ENCODE peak calls at places on chromosomes 11 and 22, in nine cellular contexts. One of them, this sample, is unnamed.

GRCh38 chr11:9574556-9574805 is 1.0 kb downstream of the WEE1 start:
- DNase-seq in IMR-90: no peak
- DNase-seq in HAP-1: peak
- DNase-seq in body of pancreas: no peak
- DNase-seq in tibial nerve: no peak
- DNase-seq in mesenchymal stem cell: no peak
- DNase-seq in aorta: no peak
- DNase-seq in brain microvascular endothelial cell: no peak
- DNase-seq in fibroblast of the aortic adventitia: peak
- DNase-seq in this sample: no peak

GRCh38 chr11:106466441-106467190 is 389.2 kb downstream of the AASDHPPT start:
- DNase-seq in HAP-1: no peak
- DNase-seq in tibial nerve: no peak
- DNase-seq in brain microvascular endothelial cell: peak
- DNase-seq in aorta: no peak
- DNase-seq in IMR-90: peak
- DNase-seq in fibroblast of the aortic adventitia: peak
- DNase-seq in body of pancreas: no peak
- DNase-seq in mesenchymal stem cell: peak
- DNase-seq in this sample: peak

GRCh38 chr11:76609736-76610370 is 60.7 kb downstream of the LRRC32 start:
- DNase-seq in IMR-90: no peak
- DNase-seq in aorta: no peak
- DNase-seq in body of pancreas: no peak
- DNase-seq in brain microvascular endothelial cell: no peak
- DNase-seq in mesenchymal stem cell: no peak
- DNase-seq in tibial nerve: no peak
- DNase-seq in fibroblast of the aortic adventitia: no peak
- DNase-seq in HAP-1: no peak
- DNase-seq in this sample: no peak

GRCh38 chr11:43376065-43376464 is 17.3 kb downstream of the TTC17 start:
- DNase-seq in fibroblast of the aortic adventitia: no peak
- DNase-seq in body of pancreas: no peak
- DNase-seq in aorta: no peak
- DNase-seq in tibial nerve: no peak
- DNase-seq in HAP-1: no peak
- DNase-seq in IMR-90: no peak
- DNase-seq in mesenchymal stem cell: no peak
- DNase-seq in brain microvascular endothelial cell: no peak
- DNase-seq in this sample: no peak

GRCh38 chr22:34917239-34917638 is 148.7 kb upstream of the ISX start:
- DNase-seq in HAP-1: no peak
- DNase-seq in IMR-90: no peak
- DNase-seq in fibroblast of the aortic adventitia: no peak
- DNase-seq in mesenchymal stem cell: no peak
- DNase-seq in aorta: no peak
- DNase-seq in brain microvascular endothelial cell: no peak
- DNase-seq in tibial nerve: no peak
- DNase-seq in body of pancreas: no peak
- DNase-seq in this sample: no peak

GRCh38 chr11:102489469-102490145 is 37.0 kb upstream of the TMEM123 start:
- DNase-seq in IMR-90: no peak
- DNase-seq in mesenchymal stem cell: no peak
- DNase-seq in HAP-1: no peak
- DNase-seq in fibroblast of the aortic adventitia: no peak
- DNase-seq in body of pancreas: no peak
- DNase-seq in tibial nerve: no peak
- DNase-seq in aorta: no peak
- DNase-seq in brain microvascular endothelial cell: no peak
- DNase-seq in this sample: no peak

GRCh38 chr22:23132376-23133091 is 9.3 kb downstream of the RSPH14 start:
- DNase-seq in tibial nerve: no peak
- DNase-seq in fibroblast of the aortic adventitia: no peak
- DNase-seq in brain microvascular endothelial cell: no peak
- DNase-seq in aorta: no peak
- DNase-seq in body of pancreas: no peak
- DNase-seq in HAP-1: no peak
- DNase-seq in IMR-90: no peak
- DNase-seq in mesenchymal stem cell: no peak
- DNase-seq in this sample: no peak

GRCh38 chr11:92702037-92702436 is 267.4 kb upstream of the MTNR1B start:
- DNase-seq in fibroblast of the aortic adventitia: no peak
- DNase-seq in brain microvascular endothelial cell: peak
- DNase-seq in aorta: no peak
- DNase-seq in mesenchymal stem cell: no peak
- DNase-seq in IMR-90: peak
- DNase-seq in tibial nerve: no peak
- DNase-seq in body of pancreas: no peak
- DNase-seq in HAP-1: no peak
- DNase-seq in this sample: no peak

GRCh38 chr22:24322522-24322921 is 51.9 kb downstream of the SPECC1L start:
- DNase-seq in mesenchymal stem cell: no peak
- DNase-seq in brain microvascular endothelial cell: no peak
- DNase-seq in HAP-1: no peak
- DNase-seq in IMR-90: no peak
- DNase-seq in fibroblast of the aortic adventitia: no peak
- DNase-seq in aorta: no peak
- DNase-seq in body of pancreas: no peak
- DNase-seq in tibial nerve: no peak
- DNase-seq in this sample: no peak

GRCh38 chr11:19996591-19996990 is 163.7 kb downstream of the DBX1 start:
- DNase-seq in aorta: no peak
- DNase-seq in fibroblast of the aortic adventitia: no peak
- DNase-seq in HAP-1: no peak
- DNase-seq in mesenchymal stem cell: no peak
- DNase-seq in brain microvascular endothelial cell: no peak
- DNase-seq in IMR-90: no peak
- DNase-seq in body of pancreas: no peak
- DNase-seq in tibial nerve: no peak
- DNase-seq in this sample: no peak

GRCh38 chr11:63813563-63814382 is 517 bp downstream of the SPINDOC start:
- DNase-seq in mesenchymal stem cell: peak
- DNase-seq in IMR-90: peak
- DNase-seq in HAP-1: peak
- DNase-seq in body of pancreas: peak
- DNase-seq in fibroblast of the aortic adventitia: peak
- DNase-seq in brain microvascular endothelial cell: peak
- DNase-seq in tibial nerve: peak
- DNase-seq in aorta: peak
- DNase-seq in this sample: no peak

GRCh38 chr11:57297221-57297620 is 27.5 kb downstream of the TNKS1BP1 start:
- DNase-seq in IMR-90: no peak
- DNase-seq in aorta: no peak
- DNase-seq in body of pancreas: no peak
- DNase-seq in fibroblast of the aortic adventitia: no peak
- DNase-seq in mesenchymal stem cell: no peak
- DNase-seq in tibial nerve: no peak
- DNase-seq in brain microvascular endothelial cell: no peak
- DNase-seq in HAP-1: no peak
- DNase-seq in this sample: no peak

GRCh38 chr11:8709002-8709672 is 26.5 kb downstream of the RPL27A start:
- DNase-seq in fibroblast of the aortic adventitia: peak
- DNase-seq in aorta: peak
- DNase-seq in tibial nerve: peak
- DNase-seq in IMR-90: peak
- DNase-seq in body of pancreas: peak
- DNase-seq in HAP-1: peak
- DNase-seq in mesenchymal stem cell: no peak
- DNase-seq in brain microvascular endothelial cell: no peak
- DNase-seq in this sample: peak

GRCh38 chr22:19075404-19075803 is 46.8 kb downstream of the DGCR2 start:
- DNase-seq in mesenchymal stem cell: no peak
- DNase-seq in body of pancreas: no peak
- DNase-seq in HAP-1: no peak
- DNase-seq in brain microvascular endothelial cell: no peak
- DNase-seq in IMR-90: no peak
- DNase-seq in fibroblast of the aortic adventitia: no peak
- DNase-seq in aorta: no peak
- DNase-seq in tibial nerve: no peak
- DNase-seq in this sample: no peak

GRCh38 chr11:100719809-100720221 is 32.7 kb downstream of the ARHGAP42 start:
- DNase-seq in body of pancreas: peak
- DNase-seq in mesenchymal stem cell: peak
- DNase-seq in aorta: peak
- DNase-seq in tibial nerve: peak
- DNase-seq in HAP-1: no peak
- DNase-seq in brain microvascular endothelial cell: peak
- DNase-seq in fibroblast of the aortic adventitia: peak
- DNase-seq in IMR-90: peak
- DNase-seq in this sample: peak

GRCh38 chr22:45882881-45883810 is 93.8 kb downstream of the WNT7B start:
- DNase-seq in mesenchymal stem cell: no peak
- DNase-seq in fibroblast of the aortic adventitia: no peak
- DNase-seq in tibial nerve: no peak
- DNase-seq in brain microvascular endothelial cell: no peak
- DNase-seq in aorta: peak
- DNase-seq in body of pancreas: no peak
- DNase-seq in IMR-90: no peak
- DNase-seq in HAP-1: no peak
- DNase-seq in this sample: no peak

GRCh38 chr11:95477981-95478380 is 247.0 kb upstream of the SESN3 start:
- DNase-seq in brain microvascular endothelial cell: no peak
- DNase-seq in IMR-90: no peak
- DNase-seq in tibial nerve: no peak
- DNase-seq in aorta: no peak
- DNase-seq in mesenchymal stem cell: no peak
- DNase-seq in HAP-1: no peak
- DNase-seq in body of pancreas: no peak
- DNase-seq in fibroblast of the aortic adventitia: no peak
- DNase-seq in this sample: no peak

GRCh38 chr11:125624756-125625213 is at the start of gene CHEK1:
- DNase-seq in fibroblast of the aortic adventitia: no peak
- DNase-seq in tibial nerve: no peak
- DNase-seq in mesenchymal stem cell: no peak
- DNase-seq in IMR-90: no peak
- DNase-seq in brain microvascular endothelial cell: no peak
- DNase-seq in body of pancreas: peak
- DNase-seq in aorta: no peak
- DNase-seq in HAP-1: no peak
- DNase-seq in this sample: no peak

GRCh38 chr11:125626381-125626950 is 1.5 kb downstream of the CHEK1 start:
- DNase-seq in IMR-90: peak
- DNase-seq in mesenchymal stem cell: no peak
- DNase-seq in aorta: no peak
- DNase-seq in fibroblast of the aortic adventitia: no peak
- DNase-seq in HAP-1: no peak
- DNase-seq in tibial nerve: no peak
- DNase-seq in brain microvascular endothelial cell: no peak
- DNase-seq in body of pancreas: no peak
- DNase-seq in this sample: no peak

GRCh38 chr11:125625225-125625593 is 246 bp downstream of the CHEK1 start:
- DNase-seq in aorta: no peak
- DNase-seq in mesenchymal stem cell: no peak
- DNase-seq in body of pancreas: no peak
- DNase-seq in fibroblast of the aortic adventitia: peak
- DNase-seq in brain microvascular endothelial cell: no peak
- DNase-seq in IMR-90: no peak
- DNase-seq in tibial nerve: no peak
- DNase-seq in HAP-1: no peak
- DNase-seq in this sample: no peak

GRCh38 chr11:125625594-125626380 is 824 bp downstream of the CHEK1 start:
- DNase-seq in IMR-90: peak
- DNase-seq in mesenchymal stem cell: peak
- DNase-seq in tibial nerve: peak
- DNase-seq in aorta: peak
- DNase-seq in body of pancreas: peak
- DNase-seq in brain microvascular endothelial cell: peak
- DNase-seq in fibroblast of the aortic adventitia: peak
- DNase-seq in HAP-1: peak
- DNase-seq in this sample: no peak

GRCh38 chr11:125627236-125627910 is 2.4 kb downstream of the CHEK1 start:
- DNase-seq in aorta: no peak
- DNase-seq in HAP-1: no peak
- DNase-seq in fibroblast of the aortic adventitia: peak
- DNase-seq in mesenchymal stem cell: no peak
- DNase-seq in body of pancreas: no peak
- DNase-seq in brain microvascular endothelial cell: no peak
- DNase-seq in tibial nerve: no peak
- DNase-seq in IMR-90: peak
- DNase-seq in this sample: no peak
- H3K4me3 ChIP-seq in aorta: no peak
- H3K4me3 ChIP-seq in HAP-1: peak
- H3K4me3 ChIP-seq in fibroblast of the aortic adventitia: peak
- H3K4me3 ChIP-seq in mesenchymal stem cell: peak
- H3K4me3 ChIP-seq in body of pancreas: no peak
- H3K4me3 ChIP-seq in brain microvascular endothelial cell: peak
- H3K4me3 ChIP-seq in tibial nerve: no peak
- H3K4me3 ChIP-seq in IMR-90: peak
- H3K4me3 ChIP-seq in this sample: peak

GRCh38 chr11:70736461-70736860 is 338.1 kb downstream of the CTTN start:
- DNase-seq in tibial nerve: no peak
- DNase-seq in brain microvascular endothelial cell: no peak
- DNase-seq in IMR-90: no peak
- DNase-seq in body of pancreas: no peak
- DNase-seq in fibroblast of the aortic adventitia: no peak
- DNase-seq in HAP-1: no peak
- DNase-seq in mesenchymal stem cell: no peak
- DNase-seq in aorta: no peak
- DNase-seq in this sample: no peak
- H3K4me3 ChIP-seq in tibial nerve: no peak
- H3K4me3 ChIP-seq in brain microvascular endothelial cell: no peak
- H3K4me3 ChIP-seq in IMR-90: no peak
- H3K4me3 ChIP-seq in body of pancreas: no peak
- H3K4me3 ChIP-seq in fibroblast of the aortic adventitia: no peak
- H3K4me3 ChIP-seq in HAP-1: no peak
- H3K4me3 ChIP-seq in mesenchymal stem cell: no peak
- H3K4me3 ChIP-seq in aorta: no peak
- H3K4me3 ChIP-seq in this sample: no peak

DNA sequence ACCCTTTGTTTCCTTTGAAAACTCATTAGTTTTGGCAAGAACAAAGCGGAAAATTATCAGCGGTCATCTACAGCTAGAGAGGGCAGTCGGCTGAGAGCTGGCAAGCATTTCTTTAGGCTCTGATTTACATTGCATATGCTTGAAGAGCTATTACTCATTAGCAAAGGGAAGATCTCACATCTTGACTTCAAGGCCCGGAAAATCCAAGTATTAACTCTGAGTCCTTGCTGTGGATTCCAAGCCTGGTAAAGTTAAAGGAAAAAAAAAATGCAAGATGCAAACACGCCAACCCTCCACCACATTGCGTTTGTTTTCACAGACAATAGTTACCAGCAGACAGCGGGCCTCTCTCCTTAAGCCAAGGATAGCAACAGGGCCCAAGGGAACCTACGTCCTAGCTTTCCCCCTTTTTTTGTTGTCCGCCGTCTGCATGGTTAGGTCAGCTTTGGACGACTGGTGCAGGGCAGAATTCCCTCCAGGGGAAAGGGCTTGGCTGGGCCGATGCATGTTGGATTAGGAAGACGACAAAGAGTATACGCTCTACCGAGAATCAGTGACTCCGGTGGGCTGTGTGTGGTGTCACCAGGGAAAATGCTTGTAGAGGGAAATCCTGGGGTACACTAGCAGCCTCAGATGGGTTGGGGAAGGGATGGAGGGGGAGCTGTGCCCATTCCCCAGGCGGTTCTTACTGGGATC is 1.7 kb downstream of the TESMIN start:
- DNase-seq in mesenchymal stem cell: peak
- DNase-seq in tibial nerve: no peak
- DNase-seq in aorta: no peak
- DNase-seq in body of pancreas: no peak
- DNase-seq in fibroblast of the aortic adventitia: peak
- DNase-seq in brain microvascular endothelial cell: no peak
- DNase-seq in IMR-90: peak
- DNase-seq in HAP-1: no peak
- DNase-seq in this sample: no peak
- H3K4me3 ChIP-seq in mesenchymal stem cell: no peak
- H3K4me3 ChIP-seq in tibial nerve: no peak
- H3K4me3 ChIP-seq in aorta: no peak
- H3K4me3 ChIP-seq in body of pancreas: no peak
- H3K4me3 ChIP-seq in fibroblast of the aortic adventitia: no peak
- H3K4me3 ChIP-seq in brain microvascular endothelial cell: no peak
- H3K4me3 ChIP-seq in IMR-90: no peak
- H3K4me3 ChIP-seq in HAP-1: no peak
- H3K4me3 ChIP-seq in this sample: no peak

GRCh38 chr11:126140106-126140931 is 71.1 kb downstream of the RPUSD4 start:
- DNase-seq in HAP-1: no peak
- DNase-seq in body of pancreas: no peak
- DNase-seq in aorta: no peak
- DNase-seq in tibial nerve: no peak
- DNase-seq in fibroblast of the aortic adventitia: peak
- DNase-seq in mesenchymal stem cell: peak
- DNase-seq in brain microvascular endothelial cell: no peak
- DNase-seq in IMR-90: no peak
- DNase-seq in this sample: no peak
- H3K4me3 ChIP-seq in HAP-1: no peak
- H3K4me3 ChIP-seq in body of pancreas: no peak
- H3K4me3 ChIP-seq in aorta: no peak
- H3K4me3 ChIP-seq in tibial nerve: no peak
- H3K4me3 ChIP-seq in fibroblast of the aortic adventitia: peak
- H3K4me3 ChIP-seq in mesenchymal stem cell: peak
- H3K4me3 ChIP-seq in brain microvascular endothelial cell: no peak
- H3K4me3 ChIP-seq in IMR-90: no peak
- H3K4me3 ChIP-seq in this sample: no peak

This sample was measured in AG04449.